ENCODE peak calls at places on chromosomes 16 and 17, in eight cellular contexts. E, Q, X, S, W, N, T and A are unnamed samples.

GRCh38 chr17:78883090-78883532 is 19.9 kb downstream of the CEP295NL start:
- DNase-seq in S (no peak), W (peak), T (peak), X (no peak), Q (no peak), E (no peak), N (peak), A (peak)

GRCh38 chr17:40909351-40909750 is 24.3 kb upstream of the KRT20 start:
- DNase-seq in N (peak), E (peak), S (peak), Q (no peak), W (peak), X (peak), T (peak), A (peak)

GRCh38 chr17:50033316-50033715 is 22.6 kb upstream of the ITGA3 start:
- DNase-seq in X (no peak), N (peak), S (no peak), T (no peak), W (no peak), E (no peak), Q (no peak), A (no peak)

GRCh38 chr17:82444284-82444893 is 6.2 kb downstream of the CYBC1 start:
- DNase-seq in N (no peak), E (no peak), Q (no peak), S (no peak), W (no peak), T (no peak), X (no peak), A (no peak)

GRCh38 chr16:85595299-85595661 is 17.8 kb upstream of the GSE1 start:
- DNase-seq in E (no peak), X (no peak), Q (no peak), W (no peak), N (no peak), S (no peak), T (no peak), A (no peak)

GRCh38 chr17:6561446-6561845 is 5.1 kb upstream of the PITPNM3 start:
- DNase-seq in E (no peak), S (no peak), W (no peak), X (no peak), N (no peak), T (no peak), Q (no peak), A (no peak)

GRCh38 chr17:32960815-32961214 is 30.8 kb upstream of the SPACA3 start:
- DNase-seq in E (no peak), W (no peak), S (no peak), X (no peak), T (no peak), N (no peak), Q (no peak), A (no peak)

GRCh38 chr16:2751577-2752034 is 832 bp upstream of the SRRM2 start:
- DNase-seq in W (no peak), E (no peak), S (no peak), T (peak), X (peak), N (no peak), Q (no peak), A (peak)

GRCh38 chr16:67419931-67420330 is 3.7 kb upstream of the ZDHHC1 start:
- DNase-seq in S (no peak), T (no peak), Q (no peak), X (no peak), N (no peak), E (no peak), W (no peak), A (no peak)

GRCh38 chr16:4094138-4094773 is 22.0 kb downstream of the ADCY9 start:
- DNase-seq in X (no peak), S (no peak), W (no peak), N (no peak), Q (no peak), E (no peak), T (no peak), A (no peak)

GRCh38 chr17:73011016-73011486 is 81.4 kb downstream of the SLC39A11 start:
- DNase-seq in S (no peak), W (no peak), Q (no peak), X (no peak), N (no peak), E (no peak), T (no peak), A (no peak)

GRCh38 chr16:85313541-85314208 is 201.4 kb upstream of the CIBAR2 start:
- DNase-seq in W (no peak), Q (no peak), E (no peak), T (no peak), X (no peak), S (no peak), N (no peak), A (peak)

GRCh38 chr16:64234200-64234599 is 887.7 kb downstream of the CDH11 start:
- DNase-seq in W (no peak), X (no peak), T (no peak), N (no peak), E (no peak), S (no peak), Q (no peak), A (peak)

GRCh38 chr17:8696951-8697745 is 47.5 kb downstream of the CCDC42 start:
- DNase-seq in X (no peak), T (no peak), S (no peak), Q (no peak), N (no peak), E (no peak), W (no peak), A (no peak)

GRCh38 chr17:927611-928461 is 51.7 kb downstream of the NXN start:
- DNase-seq in W (peak), E (no peak), S (no peak), X (no peak), T (no peak), Q (no peak), N (peak), A (no peak)

GRCh38 chr17:79942591-79943353 is 92.9 kb downstream of the TBC1D16 start:
- DNase-seq in T (no peak), Q (no peak), N (no peak), X (no peak), E (no peak), S (no peak), W (no peak), A (peak)

GRCh38 chr17:79026345-79027273 is 2.6 kb downstream of the C1QTNF1 start:
- DNase-seq in X (no peak), E (no peak), Q (no peak), N (peak), S (no peak), W (peak), T (no peak), A (peak)

GRCh38 chr17:37650419-37651003 is 7.3 kb upstream of the DDX52 start:
- DNase-seq in S (no peak), X (peak), T (no peak), Q (no peak), E (no peak), N (peak), W (no peak), A (no peak)

GRCh38 chr16:89363621-89364393 is 126.6 kb downstream of the ANKRD11 start:
- DNase-seq in S (no peak), N (peak), Q (no peak), X (no peak), W (no peak), T (no peak), E (peak), A (no peak)

GRCh38 chr16:89193021-89193575 is 7.2 kb downstream of the SLC22A31 start:
- DNase-seq in E (no peak), T (no peak), X (peak), Q (no peak), N (peak), W (no peak), S (peak), A (peak)

GRCh38 chr17:43126911-43127290 is 1.7 kb upstream of the BRCA1 start:
- DNase-seq in T (no peak), E (no peak), X (no peak), W (no peak), Q (no peak), S (no peak), N (no peak), A (no peak)

GRCh38 chr17:50087246-50087911 is 7.8 kb upstream of the PDK2 start:
- DNase-seq in T (peak), W (peak), Q (no peak), N (peak), E (peak), X (peak), S (peak), A (peak)

GRCh38 chr16:52446076-52446475 is 100.9 kb downstream of the TOX3 start:
- DNase-seq in E (no peak), T (no peak), W (no peak), N (no peak), X (no peak), S (no peak), Q (no peak), A (no peak)

GRCh38 chr17:46943511-46944393 is 20.8 kb downstream of the GOSR2 start:
- DNase-seq in S (no peak), T (no peak), Q (no peak), E (peak), N (no peak), X (no peak), W (no peak), A (peak)

GRCh38 chr16:53445534-53445933 is 11.3 kb downstream of the RBL2 start:
- DNase-seq in X (no peak), Q (no peak), S (no peak), N (no peak), T (no peak), W (no peak), E (no peak), A (no peak)

GRCh38 chr16:11004351-11004750 is 60.0 kb downstream of the CLEC16A start:
- DNase-seq in N (no peak), Q (no peak), T (no peak), S (no peak), W (no peak), E (no peak), X (no peak), A (no peak)

GRCh38 chr16:15715221-15715620 is 65.2 kb downstream of the NDE1 start:
- DNase-seq in N (no peak), W (no peak), X (no peak), S (no peak), Q (no peak), T (no peak), E (no peak), A (no peak)

GRCh38 chr17:38456031-38456815 is 28.0 kb downstream of the ARHGAP23 start:
- DNase-seq in E (no peak), S (no peak), W (no peak), X (no peak), N (no peak), T (no peak), Q (no peak), A (no peak)

GRCh38 chr17:78237403-78238012 is 6.1 kb downstream of the TMEM235 start:
- DNase-seq in E (no peak), S (no peak), T (peak), N (no peak), Q (no peak), W (no peak), X (peak), A (no peak)

GRCh38 chr16:86905302-86905701 is 327.0 kb downstream of the FOXL1 start:
- DNase-seq in N (no peak), T (no peak), X (no peak), Q (no peak), E (no peak), S (no peak), W (no peak), A (no peak)

GRCh38 chr17:27986805-27987684 is 55.4 kb upstream of the NLK start:
- DNase-seq in E (no peak), W (no peak), S (no peak), Q (no peak), T (no peak), N (no peak), X (no peak), A (no peak)

GRCh38 chr17:78896091-78896833 is 6.7 kb downstream of the CEP295NL start:
- DNase-seq in Q (no peak), W (no peak), N (peak), S (no peak), T (no peak), E (no peak), X (no peak), A (peak)